ENCODE peak calls at places on chromosomes 7 and 10, in six cellular contexts. V, I, Z, J, U and D are unnamed samples. For H3K4me1, the result is how much of the 10 kb centered on the place peaks cover.

GRCh38 chr7:78081888-78082287 is 283.3 kb downstream of the PHTF2 start:
- DNase-seq in V (no peak), Z (no peak), I (no peak), J (no peak), U (no peak), D (no peak)

GRCh38 chr7:96169439-96169838 is 152.5 kb downstream of the SLC25A13 start:
- DNase-seq in Z (no peak), I (no peak), U (no peak), V (no peak), J (no peak), D (no peak)

GRCh38 chr10:77325233-77325537 is 312.4 kb downstream of the KCNMA1 start:
- DNase-seq in V (no peak), Z (no peak), U (no peak), I (no peak), J (peak), D (peak)

GRCh38 chr7:121101621-121102020 is 113.1 kb downstream of the CPED1 start:
- DNase-seq in J (no peak), V (no peak), I (no peak), U (no peak), Z (no peak), D (no peak)

GRCh38 chr10:125799446-125799845 is 23.6 kb downstream of the UROS start:
- DNase-seq in V (no peak), U (no peak), Z (no peak), J (no peak), I (no peak), D (no peak)

GRCh38 chr7:158733220-158733519 is 28.6 kb upstream of the NCAPG2 start:
- DNase-seq in J (peak), I (no peak), Z (no peak), V (no peak), U (no peak), D (no peak)

GRCh38 chr10:17239276-17239660 is 11.2 kb downstream of the VIM start:
- DNase-seq in J (no peak), Z (no peak), V (no peak), I (no peak), U (no peak), D (no peak)

GRCh38 chr7:100793806-100794660 is 33.3 kb downstream of the EPHB4 start:
- DNase-seq in Z (no peak), I (no peak), V (no peak), J (no peak), U (no peak), D (no peak)

GRCh38 chr10:23362879-23363787 is 18.5 kb upstream of the C10orf67 start:
- DNase-seq in J (no peak), Z (no peak), I (no peak), U (peak), V (peak), D (no peak)

GRCh38 chr7:74324499-74325229 is 35.5 kb downstream of the CLIP2 start:
- DNase-seq in J (no peak), U (no peak), I (no peak), Z (peak), V (no peak), D (no peak)

GRCh38 chr10:11787374-11787773 is 35.8 kb upstream of the PROSER2 start:
- DNase-seq in I (no peak), U (no peak), Z (no peak), J (no peak), V (no peak), D (no peak)

DNA sequence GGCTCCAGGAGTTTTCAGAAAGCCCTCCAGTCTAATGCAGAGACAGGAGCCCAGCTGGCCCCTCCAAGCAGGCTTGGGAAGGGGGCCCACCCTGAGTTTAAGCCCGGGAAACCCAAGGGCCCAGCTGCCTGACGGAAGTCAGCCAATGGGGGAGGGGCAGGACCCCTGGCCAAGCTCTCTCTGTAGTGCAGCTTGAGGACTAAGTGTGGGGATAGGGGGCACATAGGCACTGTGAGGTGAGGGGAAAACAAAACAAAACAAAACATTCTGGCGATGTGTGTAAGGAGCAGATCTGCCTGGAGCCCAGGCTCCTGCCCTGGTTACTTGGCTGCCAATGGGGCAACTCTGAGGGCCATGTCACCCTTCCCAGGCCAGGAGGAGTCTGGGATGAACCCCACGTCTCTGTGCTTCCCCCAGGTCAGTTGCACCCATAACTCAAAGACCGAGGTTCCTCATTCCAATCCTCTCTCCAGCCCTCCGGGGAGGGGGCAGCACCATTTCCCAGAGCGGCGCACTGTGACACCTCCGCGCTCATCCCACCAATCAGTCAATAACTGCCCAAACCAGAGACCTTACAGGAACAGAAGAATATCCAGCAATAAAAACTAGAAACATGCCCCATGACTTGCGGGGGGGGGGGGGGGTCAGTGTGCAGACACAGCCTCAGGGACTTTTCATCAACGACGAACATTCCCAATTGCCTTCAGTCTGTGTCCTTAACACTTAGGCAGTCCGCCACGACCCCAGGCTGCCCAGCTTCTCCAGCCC is 1.7 kb downstream of the CXCL12 start:
- DNase-seq in J (no peak), V (no peak), Z (no peak), I (no peak), U (no peak), D (no peak)
- H3K4me1 ChIP-seq in J (under half), V (under half), Z (under half), I (under half), U (under half), D (under half)

DNA sequence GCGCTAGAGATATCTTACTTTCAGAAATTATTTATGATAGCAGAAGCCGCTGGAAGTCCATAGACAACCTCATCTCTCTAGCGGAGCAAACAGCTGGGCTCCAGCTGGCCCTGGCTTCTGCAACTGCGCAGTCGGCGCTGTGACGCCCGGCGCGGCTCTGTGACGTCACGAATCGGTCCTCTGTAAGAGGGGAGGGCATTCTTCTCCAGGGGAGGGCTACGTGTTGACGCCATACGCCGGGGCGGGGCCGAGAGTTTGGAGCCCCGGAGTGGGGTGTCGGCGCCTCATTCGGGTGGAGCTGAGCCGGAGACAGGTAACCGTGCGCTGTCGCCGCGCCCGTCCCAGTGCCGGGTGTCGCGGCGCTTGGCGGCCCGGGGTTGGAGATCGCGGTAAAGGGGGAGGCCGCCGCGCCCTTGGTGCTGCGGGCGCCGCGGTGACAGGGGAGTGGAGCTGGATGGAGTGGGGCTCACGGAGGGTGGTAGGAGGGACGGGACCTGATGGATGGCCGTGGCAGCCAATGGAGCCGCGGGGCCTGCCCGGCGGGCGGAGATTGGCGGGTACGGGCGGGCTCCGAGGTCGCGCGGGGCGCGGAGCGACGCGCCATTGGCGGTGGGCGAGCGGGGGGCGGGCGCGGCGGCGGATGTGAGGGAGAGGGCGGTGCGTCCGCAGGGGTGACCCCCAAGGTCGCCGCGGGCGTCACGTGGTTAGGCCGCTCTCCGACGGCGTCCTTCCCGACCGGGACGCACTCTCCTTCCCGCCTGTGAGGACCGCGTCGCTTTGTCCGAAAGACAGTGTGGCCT is at the start of gene OGDH:
- DNase-seq in V (peak), I (peak), U (peak), Z (peak), J (peak), D (peak)
- H3K4me1 ChIP-seq in V (under half), I (under half), U (under half), Z (under half), J (under half), D (under half)

GRCh38 chr7:148711191-148712102 is 12.7 kb downstream of the CUL1 start:
- DNase-seq in Z (no peak), U (no peak), J (no peak), V (peak), I (no peak), D (no peak)

GRCh38 chr7:148714498-148714897 is 15.8 kb downstream of the CUL1 start:
- DNase-seq in V (no peak), J (no peak), U (no peak), I (no peak), Z (no peak), D (no peak)

GRCh38 chr7:148709019-148709418 is 10.3 kb downstream of the CUL1 start:
- DNase-seq in Z (no peak), I (no peak), V (no peak), J (no peak), U (no peak), D (no peak)

GRCh38 chr7:148715027-148715426 is 16.3 kb downstream of the CUL1 start:
- DNase-seq in U (no peak), Z (no peak), J (no peak), I (no peak), V (peak), D (peak)

DNA sequence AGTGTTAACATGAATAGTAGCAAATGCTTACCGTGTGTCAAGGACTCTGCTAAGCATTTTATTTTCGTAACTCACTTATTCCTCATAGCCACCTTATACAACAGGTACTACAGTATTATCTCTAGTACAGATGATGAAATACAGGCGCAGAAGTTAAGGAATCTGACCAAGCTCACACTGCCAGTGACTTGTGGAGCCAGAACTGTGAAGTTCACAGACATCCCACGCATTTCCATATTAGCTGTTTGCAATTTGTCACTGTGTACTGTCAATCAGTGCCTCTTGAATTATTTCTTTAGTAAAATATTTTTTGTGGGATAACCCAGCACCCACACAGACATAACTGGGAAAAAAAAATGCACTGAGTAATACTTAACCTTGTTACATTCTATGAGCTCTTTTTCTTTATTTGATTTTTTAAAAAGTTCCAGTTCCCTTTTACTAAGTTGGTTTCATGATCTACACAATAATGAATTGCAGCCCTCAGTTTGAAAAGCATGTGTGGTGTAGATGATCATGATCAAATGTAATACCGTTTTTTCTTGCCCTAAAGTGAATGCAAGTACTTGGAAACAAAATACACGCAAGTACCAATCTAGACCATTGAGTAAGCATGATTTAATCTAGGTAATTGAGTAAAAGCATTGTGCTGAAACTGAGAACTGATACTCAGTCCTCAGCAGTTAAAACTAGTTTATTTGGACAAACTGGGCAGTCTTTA is 14.1 kb downstream of the CUL1 start:
- DNase-seq in U (no peak), Z (no peak), I (no peak), V (peak), J (no peak), D (peak)
- H3K4me1 ChIP-seq in U (half or more), Z (under half), I (under half), V (half or more), J (under half), D (under half)

DNA sequence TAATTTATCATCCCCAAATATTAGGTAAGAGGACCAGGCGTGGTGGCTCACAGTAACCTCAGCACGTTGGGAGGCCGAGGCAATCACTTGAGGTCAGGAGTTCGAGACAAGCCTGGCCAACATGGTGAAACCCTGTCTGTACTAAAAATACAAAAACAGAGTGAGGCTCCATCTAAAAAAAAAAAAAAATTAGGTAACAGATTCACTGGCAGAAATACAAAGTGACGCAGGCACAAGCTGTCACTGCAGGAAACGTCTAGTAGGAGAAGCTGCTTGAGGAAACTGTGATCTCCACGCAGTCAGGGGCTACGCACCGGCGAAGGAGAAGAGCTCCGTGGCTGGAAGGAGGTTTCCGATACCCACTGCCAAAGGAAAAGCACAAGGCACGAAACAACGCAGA is 50.1 kb downstream of the AMZ1 start:
- DNase-seq in V (no peak), J (no peak), U (no peak), Z (peak), I (no peak), D (no peak)
- H3K4me1 ChIP-seq in V (under half), J (under half), U (under half), Z (under half), I (under half), D (under half)

GRCh38 chr7:2120251-2120660 is 112.5 kb downstream of the MAD1L1 start:
- DNase-seq in V (no peak), U (peak), I (no peak), J (peak), Z (no peak), D (no peak)

GRCh38 chr7:2123360-2123759 is 109.4 kb downstream of the MAD1L1 start:
- DNase-seq in J (peak), V (no peak), I (no peak), Z (no peak), U (no peak), D (no peak)

GRCh38 chr7:2122651-2123050 is 110.1 kb downstream of the MAD1L1 start:
- DNase-seq in J (no peak), V (no peak), Z (no peak), U (no peak), I (no peak), D (no peak)

GRCh38 chr7:2118630-2119190 is 114.0 kb downstream of the MAD1L1 start:
- DNase-seq in Z (no peak), I (no peak), U (no peak), V (no peak), J (no peak), D (peak)

DNA sequence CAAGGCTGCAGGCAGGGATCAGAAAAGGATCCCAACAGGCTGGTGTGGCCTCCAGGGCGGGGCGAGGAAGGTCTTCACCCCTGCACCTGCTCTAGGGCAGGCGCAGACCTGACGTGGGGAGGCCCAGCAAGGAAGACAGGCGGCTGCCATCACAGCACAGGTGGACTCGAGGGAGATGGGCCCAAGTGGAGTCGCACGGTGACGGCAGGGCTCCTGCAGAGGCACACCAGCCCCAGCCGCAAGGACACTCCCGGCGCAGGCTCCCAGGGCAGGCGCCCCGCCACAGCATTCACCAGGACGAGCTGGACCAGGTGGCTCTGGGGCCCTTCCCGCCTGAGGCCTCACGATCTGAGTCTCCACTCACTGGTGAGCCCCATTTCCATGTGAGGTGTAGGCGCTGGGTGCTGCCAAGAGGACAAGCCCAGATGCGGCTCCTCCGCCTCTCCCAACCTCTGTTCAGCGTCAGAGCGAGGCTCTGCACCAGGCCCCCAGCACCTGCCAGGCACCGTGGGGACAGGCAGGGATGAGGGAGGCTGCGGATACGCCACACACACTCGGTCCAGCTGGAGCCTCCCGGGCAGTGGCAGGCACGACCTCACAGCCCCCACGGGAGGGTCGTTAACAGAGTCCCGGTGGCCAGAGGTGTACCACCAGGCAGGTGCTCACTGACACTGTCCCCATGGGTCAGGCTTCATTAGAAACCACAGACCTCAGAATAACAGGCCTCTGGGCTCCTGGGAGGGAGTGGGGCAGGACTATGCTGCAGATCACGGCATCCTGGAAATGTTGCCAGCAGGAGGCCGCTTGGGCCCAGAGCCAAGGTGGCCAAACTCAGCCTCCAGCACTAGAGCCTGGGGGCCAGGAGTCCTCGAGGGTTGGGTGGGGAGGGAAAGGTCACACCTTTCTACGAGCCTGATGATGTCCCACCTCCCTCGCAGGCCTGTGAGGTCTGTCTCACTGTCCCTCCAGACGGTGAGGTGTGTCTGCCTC is 111.6 kb downstream of the MAD1L1 start:
- DNase-seq in V (no peak), J (no peak), Z (no peak), U (no peak), I (no peak), D (no peak)
- H3K4me1 ChIP-seq in V (under half), J (under half), Z (under half), U (under half), I (under half), D (under half)